ENCODE peak calls at places on chromosomes 11 and 22, in seven cellular contexts. E, A, C, Y, F, N and H are unnamed samples.

GRCh38 chr11:33000181-33000580 is 15.5 kb upstream of the DEPDC7 start:
- DNase-seq in F (no peak), A (no peak), Y (no peak), C (no peak), N (peak; percentile 8), E (no peak), H (no peak)

GRCh38 chr11:827146-827860 is 416 bp upstream of the CRACR2B start:
- DNase-seq in C (no peak), E (no peak), Y (peak; percentile 84), A (no peak), F (no peak), N (peak; percentile 75), H (peak; percentile 59)

GRCh38 chr11:43833657-43834073 is 47.0 kb upstream of the ALKBH3 start:
- DNase-seq in Y (peak; percentile 34), E (no peak), F (no peak), N (no peak), C (no peak), A (no peak), H (no peak)

GRCh38 chr11:12625438-12626071 is 48.7 kb upstream of the TEAD1 start:
- DNase-seq in F (no peak), E (no peak), A (no peak), Y (no peak), C (no peak), N (no peak), H (no peak)

GRCh38 chr11:62555464-62556092 is 9.0 kb upstream of the AHNAK start:
- DNase-seq in E (no peak), N (peak; percentile 29), A (no peak), C (peak; percentile 80), F (no peak), Y (no peak), H (no peak)

GRCh38 chr11:44868455-44869421 is 81.9 kb downstream of the TP53I11 start:
- DNase-seq in Y (no peak), N (no peak), F (no peak), E (no peak), A (no peak), C (no peak), H (no peak)

GRCh38 chr11:13210424-13210823 is 67.2 kb upstream of the BMAL1 start:
- DNase-seq in Y (peak; percentile 73), A (peak; percentile 80), F (peak; percentile 51), C (peak; percentile 53), E (peak; percentile 37), N (peak; percentile 44), H (peak; percentile 78)

GRCh38 chr11:59939482-59939881 is 1.2 kb downstream of the OOSP1 start:
- DNase-seq in A (no peak), F (no peak), Y (no peak), E (no peak), C (no peak), N (no peak), H (no peak)

GRCh38 chr11:68650801-68651200 is 33.5 kb upstream of the GAL start:
- DNase-seq in A (no peak), E (no peak), F (no peak), N (no peak), Y (no peak), C (no peak), H (no peak)

GRCh38 chr22:48054596-48054995 is 1292.1 kb downstream of the TBC1D22A start:
- DNase-seq in C (no peak), A (no peak), N (no peak), E (no peak), F (no peak), Y (no peak), H (no peak)

GRCh38 chr22:42039271-42039670 is 31.3 kb downstream of the NAGA start:
- DNase-seq in F (no peak), A (no peak), N (no peak), Y (no peak), E (no peak), C (no peak), H (no peak)

GRCh38 chr11:76206327-76207081 is at the start of gene WNT11:
- DNase-seq in N (peak; percentile 75), C (peak; percentile 61), A (peak; percentile 80), F (peak; percentile 64), E (peak; percentile 68), Y (peak; percentile 71), H (peak; percentile 82)

GRCh38 chr22:43393132-43393844 is 18.5 kb upstream of the MPPED1 start:
- DNase-seq in A (no peak), Y (no peak), F (no peak), C (no peak), N (no peak), E (no peak), H (no peak)

GRCh38 chr11:77073328-77074001 is 6.7 kb downstream of the CAPN5 start:
- DNase-seq in Y (peak; percentile 77), F (peak; percentile 54), C (peak; percentile 92), N (peak; percentile 75), A (peak; percentile 97), E (peak; percentile 92), H (peak; percentile 91)

GRCh38 chr11:119460582-119460981 is 37.6 kb upstream of the THY1 start:
- DNase-seq in A (no peak), N (no peak), Y (no peak), E (no peak), F (no peak), C (no peak), H (no peak)

GRCh38 chr22:20232781-20233180 is 35.3 kb downstream of the RTN4R start:
- DNase-seq in F (no peak), N (no peak), C (no peak), Y (no peak), E (no peak), A (no peak), H (no peak)

GRCh38 chr11:11409916-11410315 is 56.9 kb upstream of the CSNK2A3 start:
- DNase-seq in N (no peak), E (no peak), C (no peak), F (no peak), A (no peak), Y (no peak), H (no peak)

GRCh38 chr11:76008474-76008873 is 193.5 kb downstream of the UVRAG start:
- DNase-seq in F (no peak), Y (no peak), N (no peak), C (no peak), E (no peak), A (no peak), H (no peak)

GRCh38 chr11:13207665-13208594 is 69.7 kb upstream of the BMAL1 start:
- DNase-seq in A (peak; percentile 40), N (peak; percentile 40), Y (no peak), F (peak; percentile 7), E (peak; percentile 48), C (no peak), H (peak; percentile 90)

DNA sequence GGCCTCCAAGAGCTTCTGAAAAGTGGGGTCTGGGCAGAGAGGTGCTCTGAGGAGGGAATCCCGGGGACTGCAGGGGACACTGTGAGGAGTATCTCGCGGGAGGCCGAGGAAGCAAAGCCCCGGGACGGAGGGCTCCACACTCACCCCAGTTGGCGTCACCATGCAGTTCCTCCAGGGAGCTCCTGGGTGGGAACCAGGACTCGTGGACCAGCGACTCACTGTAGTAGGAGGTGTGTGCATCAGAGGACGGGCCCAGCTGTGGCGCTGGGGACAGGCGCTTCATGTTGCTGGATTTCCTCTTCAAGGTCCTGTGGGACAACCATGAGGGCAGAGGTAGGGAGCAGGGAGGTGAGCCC is 4.8 kb downstream of the SUN2 start:
- DNase-seq in A (no peak), N (no peak), Y (no peak), F (no peak), C (no peak), E (no peak), H (no peak)
- H3K27ac ChIP-seq in A (no peak overlapping the region), N (no peak overlapping the region), Y (peak overlapping the region; percentile 94), F (no peak overlapping the region), C (no peak overlapping the region), E (no peak overlapping the region), H (peak overlapping the region; percentile 55)

GRCh38 chr11:46338636-46338987 is 8.7 kb upstream of the DGKZ start:
- DNase-seq in Y (no peak), C (no peak), N (no peak), F (no peak), E (no peak), A (no peak), H (no peak)

GRCh38 chr11:46339816-46340215 is 7.4 kb upstream of the DGKZ start:
- DNase-seq in E (no peak), Y (no peak), N (no peak), F (no peak), C (no peak), A (no peak), H (no peak)

GRCh38 chr11:46341454-46341853 is 5.8 kb upstream of the DGKZ start:
- DNase-seq in C (no peak), N (no peak), Y (no peak), A (no peak), E (no peak), F (no peak), H (no peak)

GRCh38 chr11:46337626-46338345 is 9.5 kb upstream of the DGKZ start:
- DNase-seq in Y (no peak), A (no peak), F (no peak), C (no peak), N (no peak), E (no peak), H (no peak)

GRCh38 chr11:46338988-46339666 is 8.1 kb upstream of the DGKZ start:
- DNase-seq in F (peak; percentile 11), A (no peak), N (peak; percentile 64), C (no peak), Y (no peak), E (peak; percentile 57), H (no peak)
- H3K4me1 ChIP-seq in F (peaks cover 7% of the 10 kb centered on the region), A (no peaks in the 10 kb centered on the region), N (peaks cover 77% of the 10 kb centered on the region), C (no peaks in the 10 kb centered on the region), Y (peaks cover 24% of the 10 kb centered on the region), E (peaks cover 16% of the 10 kb centered on the region), H (no peaks in the 10 kb centered on the region)

GRCh38 chr11:34731596-34731995 is 110.7 kb downstream of the EHF start:
- DNase-seq in Y (no peak), A (no peak), C (no peak), E (no peak), N (no peak), F (no peak), H (no peak)
- H3K27me3 ChIP-seq in Y (no peaks in the 10 kb centered on the region), A (no peaks in the 10 kb centered on the region), C (no peaks in the 10 kb centered on the region), E (no peaks in the 10 kb centered on the region), N (no peaks in the 10 kb centered on the region), F (no peaks in the 10 kb centered on the region), H (no peaks in the 10 kb centered on the region)

GRCh38 chr11:71462726-71463125 is 9.7 kb downstream of the NADSYN1 start:
- DNase-seq in Y (no peak), C (no peak), N (no peak), A (no peak), E (no peak), F (no peak), H (no peak)

GRCh38 chr11:71466358-71466757 is 13.4 kb downstream of the NADSYN1 start:
- DNase-seq in Y (no peak), C (no peak), N (no peak), E (no peak), F (no peak), A (peak; percentile 68), H (no peak)

GRCh38 chr11:71467164-71467563 is 14.2 kb downstream of the NADSYN1 start:
- DNase-seq in C (no peak), E (no peak), Y (no peak), A (no peak), F (no peak), N (no peak), H (no peak)

GRCh38 chr11:71463331-71464211 is 10.6 kb downstream of the NADSYN1 start:
- DNase-seq in C (no peak), A (no peak), F (no peak), N (no peak), E (no peak), Y (no peak), H (no peak)

DNA sequence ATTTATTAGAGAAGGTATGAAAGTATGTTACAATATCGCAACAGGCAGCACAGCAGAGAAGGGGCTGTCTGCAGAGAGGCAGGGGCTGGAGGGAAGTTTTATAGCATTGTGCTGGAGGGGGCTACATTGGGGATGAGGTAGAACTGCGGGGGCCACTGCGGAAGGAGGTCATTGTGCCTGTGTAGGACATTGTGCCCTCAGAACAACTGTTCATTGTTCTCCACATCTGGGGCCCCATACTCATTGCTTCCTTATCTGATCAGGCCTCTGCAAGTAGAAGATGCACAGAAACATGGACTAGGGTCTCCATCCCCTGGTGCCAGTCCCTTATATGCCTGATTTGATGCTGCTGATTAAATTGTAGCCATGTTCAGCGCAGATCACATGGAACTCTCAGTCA is 12.1 kb downstream of the NADSYN1 start:
- DNase-seq in C (peak; percentile 9), A (no peak), F (no peak), N (no peak), E (no peak), Y (no peak), H (no peak)
- H3K27ac ChIP-seq in C (no peak overlapping the region), A (no peak overlapping the region), F (no peak overlapping the region), N (no peak overlapping the region), E (no peak overlapping the region), Y (no peak overlapping the region), H (no peak overlapping the region)